ENCODE peak calls at places on chromosomes 2 and 18, in eight cellular contexts. One of them, this sample, is unnamed.

GRCh38 chr18:13369756-13370510 is 151.4 kb downstream of the LDLRAD4 start:
- DNase-seq in HCT116: no peak
- DNase-seq in GM23248: no peak
- DNase-seq in neural progenitor cell: no peak
- DNase-seq in fibroblast of lung: no peak
- DNase-seq in K562: no peak
- DNase-seq in MM.1S: no peak
- DNase-seq in HepG2: no peak
- DNase-seq in this sample: no peak

GRCh38 chr2:169105433-169105832 is 36.1 kb downstream of the DHRS9 start:
- DNase-seq in GM23248: no peak
- DNase-seq in fibroblast of lung: no peak
- DNase-seq in HCT116: no peak
- DNase-seq in HepG2: no peak
- DNase-seq in K562: no peak
- DNase-seq in neural progenitor cell: no peak
- DNase-seq in MM.1S: no peak
- DNase-seq in this sample: no peak

GRCh38 chr2:207288628-207289027 is 122.9 kb upstream of the KLF7 start:
- DNase-seq in HCT116: no peak
- DNase-seq in HepG2: no peak
- DNase-seq in GM23248: no peak
- DNase-seq in fibroblast of lung: no peak
- DNase-seq in MM.1S: no peak
- DNase-seq in K562: no peak
- DNase-seq in neural progenitor cell: no peak
- DNase-seq in this sample: peak; percentile 13

GRCh38 chr2:205115516-205115915 is 566.8 kb upstream of the NRP2 start:
- DNase-seq in K562: no peak
- DNase-seq in HCT116: no peak
- DNase-seq in neural progenitor cell: no peak
- DNase-seq in HepG2: no peak
- DNase-seq in MM.1S: no peak
- DNase-seq in fibroblast of lung: no peak
- DNase-seq in GM23248: no peak
- DNase-seq in this sample: no peak

GRCh38 chr18:3688682-3689081 is 238.7 kb downstream of the TGIF1 start:
- DNase-seq in K562: no peak
- DNase-seq in HCT116: no peak
- DNase-seq in MM.1S: no peak
- DNase-seq in fibroblast of lung: peak; percentile 85
- DNase-seq in GM23248: peak; percentile 94
- DNase-seq in HepG2: no peak
- DNase-seq in neural progenitor cell: peak; percentile 39
- DNase-seq in this sample: peak; percentile 57

GRCh38 chr2:119293254-119293653 is 69.6 kb downstream of the STEAP3 start:
- DNase-seq in K562: no peak
- DNase-seq in neural progenitor cell: no peak
- DNase-seq in fibroblast of lung: peak; percentile 6
- DNase-seq in GM23248: peak; percentile 19
- DNase-seq in MM.1S: no peak
- DNase-seq in HCT116: no peak
- DNase-seq in HepG2: no peak
- DNase-seq in this sample: peak; percentile 22

GRCh38 chr18:70380915-70381896 is 92.4 kb downstream of the SOCS6 start:
- DNase-seq in HepG2: peak; percentile 98
- DNase-seq in HCT116: no peak
- DNase-seq in fibroblast of lung: peak; percentile 43
- DNase-seq in K562: peak; percentile 61
- DNase-seq in GM23248: no peak
- DNase-seq in MM.1S: no peak
- DNase-seq in neural progenitor cell: peak; percentile 66
- DNase-seq in this sample: no peak

GRCh38 chr2:188978291-188979081 is 4.3 kb downstream of the COL3A1 start:
- DNase-seq in HCT116: peak; percentile 31
- DNase-seq in GM23248: peak; percentile 83
- DNase-seq in HepG2: peak; percentile 43
- DNase-seq in MM.1S: peak; percentile 49
- DNase-seq in K562: no peak
- DNase-seq in fibroblast of lung: peak; percentile 76
- DNase-seq in neural progenitor cell: peak; percentile 62
- DNase-seq in this sample: peak; percentile 12

GRCh38 chr18:42296192-42296591 is 341.2 kb downstream of the PIK3C3 start:
- DNase-seq in K562: no peak
- DNase-seq in GM23248: no peak
- DNase-seq in HepG2: no peak
- DNase-seq in HCT116: no peak
- DNase-seq in fibroblast of lung: no peak
- DNase-seq in MM.1S: no peak
- DNase-seq in neural progenitor cell: no peak
- DNase-seq in this sample: no peak

GRCh38 chr18:42296723-42297122 is 341.7 kb downstream of the PIK3C3 start:
- DNase-seq in GM23248: peak; percentile 51
- DNase-seq in HepG2: no peak
- DNase-seq in neural progenitor cell: no peak
- DNase-seq in K562: no peak
- DNase-seq in MM.1S: no peak
- DNase-seq in fibroblast of lung: no peak
- DNase-seq in HCT116: no peak
- DNase-seq in this sample: no peak

DNA sequence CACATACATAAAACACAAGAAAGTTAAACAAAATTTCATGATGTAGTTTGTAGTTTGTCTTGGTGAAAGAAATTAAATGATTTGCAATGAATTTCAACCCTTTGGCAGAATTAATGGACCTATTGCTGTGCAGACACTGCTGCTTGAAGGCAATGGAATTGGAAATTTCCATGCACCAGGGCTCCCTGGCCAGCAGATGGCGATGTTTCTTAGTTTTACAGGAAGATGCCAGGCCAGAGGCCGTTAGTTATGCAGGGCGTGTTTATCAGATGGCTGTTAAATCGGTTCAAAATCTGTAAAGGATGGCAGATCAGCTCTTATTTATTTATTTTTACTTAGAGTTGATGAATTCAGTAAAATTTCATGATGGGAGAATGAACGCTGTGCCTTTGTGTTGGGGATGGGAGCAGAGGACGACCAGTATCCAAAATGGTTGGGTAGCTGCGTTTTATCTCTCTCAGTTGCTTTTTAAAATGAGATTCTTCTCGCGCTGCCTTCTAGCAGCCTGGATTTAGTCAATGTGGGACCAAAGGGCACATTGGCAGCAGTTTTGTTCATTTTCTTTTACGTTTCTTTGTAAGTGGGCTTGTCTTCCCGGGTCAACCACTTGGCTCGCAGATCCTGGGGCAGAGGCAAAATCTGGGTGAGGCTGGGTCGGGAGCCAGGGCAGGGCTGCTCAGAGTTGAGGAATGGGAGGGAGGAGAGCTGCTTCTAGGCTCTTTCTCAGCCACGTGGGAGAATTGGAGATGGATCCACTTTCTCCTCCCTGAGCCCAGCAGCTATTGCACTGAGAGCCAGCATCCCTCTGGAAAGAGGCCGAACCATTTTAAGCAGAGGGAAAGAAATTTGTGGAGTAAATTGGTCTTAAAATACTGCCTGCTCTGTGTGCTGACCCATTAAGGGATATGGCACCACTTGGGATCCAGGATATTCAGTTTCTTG is 344.0 kb downstream of the PIK3C3 start:
- DNase-seq in GM23248: peak; percentile 82
- DNase-seq in neural progenitor cell: peak; percentile 86
- DNase-seq in fibroblast of lung: peak; percentile 78
- DNase-seq in K562: peak; percentile 46
- DNase-seq in HepG2: peak; percentile 68
- DNase-seq in HCT116: peak; percentile 12
- DNase-seq in MM.1S: peak; percentile 67
- DNase-seq in this sample: peak; percentile 43
- H3K4me3 ChIP-seq in GM23248: peak overlapping the region; percentile 56
- H3K4me3 ChIP-seq in neural progenitor cell: no peak overlapping the region
- H3K4me3 ChIP-seq in fibroblast of lung: no peak overlapping the region
- H3K4me3 ChIP-seq in K562: no peak overlapping the region
- H3K4me3 ChIP-seq in HepG2: no peak overlapping the region
- H3K4me3 ChIP-seq in HCT116: no peak overlapping the region
- H3K4me3 ChIP-seq in MM.1S: no peak overlapping the region
- H3K4me3 ChIP-seq in this sample: no peak overlapping the region

GRCh38 chr18:27793013-27793412 is 383.9 kb downstream of the CDH2 start:
- DNase-seq in fibroblast of lung: no peak
- DNase-seq in MM.1S: no peak
- DNase-seq in K562: no peak
- DNase-seq in HCT116: no peak
- DNase-seq in neural progenitor cell: no peak
- DNase-seq in GM23248: no peak
- DNase-seq in HepG2: no peak
- DNase-seq in this sample: no peak
- TF ChIP-seq EZH2 in fibroblast of lung: no peak
- TF ChIP-seq EZH2 in MM.1S: no peak
- TF ChIP-seq EZH2 in K562: no peak
- TF ChIP-seq EZH2 in HCT116: no peak
- TF ChIP-seq EZH2 in neural progenitor cell: no peak
- TF ChIP-seq EZH2 in GM23248: no peak
- TF ChIP-seq EZH2 in HepG2: no peak
- TF ChIP-seq EZH2 in this sample: no peak

GRCh38 chr2:163731735-163732134 is 4.1 kb downstream of the FIGN start:
- DNase-seq in fibroblast of lung: peak; percentile 27
- DNase-seq in MM.1S: no peak
- DNase-seq in K562: no peak
- DNase-seq in HCT116: no peak
- DNase-seq in neural progenitor cell: no peak
- DNase-seq in HepG2: no peak
- DNase-seq in GM23248: peak; percentile 15
- DNase-seq in this sample: no peak

GRCh38 chr2:163734401-163734800 is 1.4 kb downstream of the FIGN start:
- DNase-seq in K562: no peak
- DNase-seq in MM.1S: no peak
- DNase-seq in GM23248: peak; percentile 25
- DNase-seq in neural progenitor cell: no peak
- DNase-seq in HCT116: no peak
- DNase-seq in HepG2: no peak
- DNase-seq in fibroblast of lung: peak; percentile 21
- DNase-seq in this sample: no peak

GRCh38 chr2:163734911-163735691 is 707 bp downstream of the FIGN start:
- DNase-seq in fibroblast of lung: peak; percentile 51
- DNase-seq in MM.1S: peak; percentile 32
- DNase-seq in neural progenitor cell: peak; percentile 60
- DNase-seq in HepG2: no peak
- DNase-seq in K562: no peak
- DNase-seq in HCT116: no peak
- DNase-seq in GM23248: peak; percentile 55
- DNase-seq in this sample: peak; percentile 20

GRCh38 chr2:163732718-163733117 is 3.1 kb downstream of the FIGN start:
- DNase-seq in HCT116: no peak
- DNase-seq in fibroblast of lung: peak; percentile 39
- DNase-seq in MM.1S: peak; percentile 38
- DNase-seq in GM23248: peak; percentile 45
- DNase-seq in K562: no peak
- DNase-seq in neural progenitor cell: no peak
- DNase-seq in HepG2: no peak
- DNase-seq in this sample: no peak

DNA sequence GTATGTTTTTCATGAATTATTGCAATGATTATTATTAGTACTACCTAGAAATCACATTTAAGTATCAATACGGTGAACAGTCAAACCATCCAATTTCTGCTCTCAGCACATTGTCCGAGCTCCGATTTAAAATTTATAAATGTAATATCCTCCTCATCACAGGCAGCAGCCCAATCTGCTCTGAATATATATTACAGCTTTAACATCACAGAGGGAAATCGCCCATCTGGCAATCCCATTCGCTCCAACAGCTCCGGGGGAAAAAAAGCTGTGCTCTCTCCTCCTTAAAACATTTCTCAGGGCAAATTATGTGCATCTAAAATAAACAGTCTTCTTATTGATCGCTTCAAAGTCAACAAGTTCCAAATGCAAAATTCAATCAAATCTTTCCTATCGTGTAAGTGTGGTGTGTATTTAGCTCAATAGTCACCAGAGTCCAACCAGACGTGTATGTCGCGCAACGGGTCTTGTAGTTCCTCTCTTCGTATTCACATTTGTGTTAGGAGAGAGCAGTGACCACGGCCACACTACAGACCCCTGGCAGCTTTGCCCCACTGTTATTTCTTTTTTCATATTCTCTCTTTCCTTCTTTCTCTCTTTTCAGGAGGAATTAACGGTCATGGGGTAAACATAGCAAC is 2.4 kb downstream of the FIGN start:
- DNase-seq in neural progenitor cell: no peak
- DNase-seq in fibroblast of lung: peak; percentile 58
- DNase-seq in MM.1S: no peak
- DNase-seq in K562: no peak
- DNase-seq in HepG2: no peak
- DNase-seq in HCT116: no peak
- DNase-seq in GM23248: peak; percentile 67
- DNase-seq in this sample: no peak
- H3K4me3 ChIP-seq in neural progenitor cell: peak overlapping the region; percentile 92
- H3K4me3 ChIP-seq in fibroblast of lung: peak overlapping the region; percentile 83
- H3K4me3 ChIP-seq in MM.1S: no peak overlapping the region
- H3K4me3 ChIP-seq in K562: no peak overlapping the region
- H3K4me3 ChIP-seq in HepG2: peak overlapping the region; percentile 87
- H3K4me3 ChIP-seq in HCT116: no peak overlapping the region
- H3K4me3 ChIP-seq in GM23248: peak overlapping the region; percentile 93
- H3K4me3 ChIP-seq in this sample: no peak overlapping the region

GRCh38 chr2:240688563-240688919 is 3.1 kb upstream of the AQP12A start:
- DNase-seq in HCT116: no peak
- DNase-seq in fibroblast of lung: no peak
- DNase-seq in neural progenitor cell: no peak
- DNase-seq in HepG2: no peak
- DNase-seq in K562: no peak
- DNase-seq in GM23248: no peak
- DNase-seq in MM.1S: no peak
- DNase-seq in this sample: no peak

GRCh38 chr2:240686460-240686859 is 3.8 kb upstream of the AQP12B start:
- DNase-seq in GM23248: no peak
- DNase-seq in K562: no peak
- DNase-seq in neural progenitor cell: no peak
- DNase-seq in HCT116: no peak
- DNase-seq in fibroblast of lung: no peak
- DNase-seq in HepG2: no peak
- DNase-seq in MM.1S: no peak
- DNase-seq in this sample: no peak

GRCh38 chr2:240685771-240686371 is 3.2 kb upstream of the AQP12B start:
- DNase-seq in HCT116: no peak
- DNase-seq in K562: peak; percentile 31
- DNase-seq in GM23248: no peak
- DNase-seq in fibroblast of lung: no peak
- DNase-seq in MM.1S: no peak
- DNase-seq in neural progenitor cell: peak; percentile 42
- DNase-seq in HepG2: no peak
- DNase-seq in this sample: no peak

GRCh38 chr2:240687741-240688562 is 3.7 kb upstream of the AQP12A start:
- DNase-seq in fibroblast of lung: no peak
- DNase-seq in MM.1S: no peak
- DNase-seq in GM23248: no peak
- DNase-seq in HCT116: no peak
- DNase-seq in K562: no peak
- DNase-seq in HepG2: no peak
- DNase-seq in neural progenitor cell: no peak
- DNase-seq in this sample: no peak

DNA sequence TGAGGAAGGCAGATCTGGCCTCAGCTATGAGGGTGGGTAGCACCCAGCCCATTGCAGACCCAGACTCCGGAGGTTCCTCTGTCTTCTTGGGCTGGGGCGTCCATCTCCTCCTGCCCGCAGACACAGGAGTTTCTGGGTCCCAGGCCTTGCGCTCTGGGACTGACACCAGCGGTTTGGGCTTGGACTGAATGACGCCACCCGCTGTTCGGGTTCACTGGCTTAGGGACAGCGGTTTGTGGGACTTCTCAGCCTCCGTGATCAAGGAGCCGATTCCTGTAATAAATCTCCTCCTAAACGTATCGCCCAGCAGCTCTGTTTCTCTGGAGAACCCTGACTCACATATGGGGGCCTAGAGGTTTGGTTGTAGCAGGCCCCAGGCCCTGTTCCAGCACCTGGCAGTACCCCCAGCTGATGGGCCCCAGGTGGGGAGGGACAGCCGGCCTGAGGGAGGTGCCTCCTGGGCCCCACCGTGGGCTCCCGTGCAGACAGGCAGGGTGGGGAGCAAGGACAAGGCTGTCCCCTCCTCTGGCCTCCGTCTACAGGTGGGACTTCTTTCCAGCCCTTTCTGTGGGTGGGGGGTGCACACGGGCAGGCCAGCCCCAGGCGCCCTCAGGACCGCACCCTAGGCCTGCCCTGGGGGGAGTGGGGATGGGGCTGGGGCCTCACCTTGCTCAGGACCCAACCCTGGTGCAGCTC is 4.5 kb upstream of the AQP12A start:
- DNase-seq in fibroblast of lung: no peak
- DNase-seq in HepG2: no peak
- DNase-seq in GM23248: no peak
- DNase-seq in HCT116: no peak
- DNase-seq in neural progenitor cell: no peak
- DNase-seq in K562: no peak
- DNase-seq in MM.1S: no peak
- DNase-seq in this sample: no peak
- TF ChIP-seq EZH2 in fibroblast of lung: no peak
- TF ChIP-seq EZH2 in HepG2: no peak
- TF ChIP-seq EZH2 in GM23248: no peak
- TF ChIP-seq EZH2 in HCT116: no peak
- TF ChIP-seq EZH2 in neural progenitor cell: no peak
- TF ChIP-seq EZH2 in K562: no peak
- TF ChIP-seq EZH2 in MM.1S: no peak
- TF ChIP-seq EZH2 in this sample: no peak

This sample was measured in mammary epithelial cell.